ENCODE peak calls at places on chromosomes 2 and 18, in nine cellular contexts. J is adrenal gland, I is fibroblast of lung, S is lower lobe of right lung, Y is cardiac muscle cell, R is kidney, G is thoracic aorta, Q is stomach, A is K562. O is an unnamed sample.

GRCh38 chr2:2840681-2841300 is 509.7 kb upstream of the MYT1L start:
- DNase-seq in J (peak; percentile 21), G (no peak), R (no peak), S (no peak), A (no peak), Q (peak; percentile 11), I (no peak), Y (no peak), O (no peak)

GRCh38 chr2:96608459-96609455 is 29.4 kb downstream of the KANSL3 start:
- DNase-seq in Y (no peak), A (no peak), I (no peak), Q (no peak), S (no peak), G (no peak), R (no peak), J (no peak), O (no peak)

GRCh38 chr2:113894156-113894743 is 4.4 kb downstream of the ACTR3 start:
- DNase-seq in Y (no peak), Q (no peak), S (no peak), R (no peak), A (peak; percentile 20), J (no peak), I (peak; percentile 96), G (no peak), O (no peak)

GRCh38 chr2:19545507-19545906 is 187.1 kb upstream of the OSR1 start:
- DNase-seq in S (no peak), A (no peak), I (no peak), R (no peak), J (no peak), Y (no peak), Q (no peak), G (no peak), O (no peak)

GRCh38 chr18:63346471-63347183 is 20.4 kb downstream of the KDSR start:
- DNase-seq in Q (no peak), J (no peak), Y (no peak), I (no peak), S (no peak), R (no peak), A (no peak), G (no peak), O (no peak)

GRCh38 chr2:24050041-24050655 is 607 bp downstream of the FKBP1B start:
- DNase-seq in Q (peak; percentile 30), I (peak; percentile 19), R (peak; percentile 77), Y (peak; percentile 56), S (peak; percentile 55), A (no peak), J (peak; percentile 53), G (no peak), O (no peak)

GRCh38 chr2:41933585-41934322 is 114.1 kb upstream of the PKDCC start:
- DNase-seq in Y (no peak), A (no peak), G (no peak), I (peak; percentile 98), R (no peak), Q (no peak), J (peak; percentile 79), S (no peak), O (no peak)

GRCh38 chr18:48949051-48949605 is 1.6 kb downstream of the SMAD7 start:
- DNase-seq in G (no peak), I (no peak), A (no peak), Y (no peak), J (no peak), S (peak; percentile 73), Q (peak; percentile 69), R (peak; percentile 84), O (no peak)

GRCh38 chr18:46619559-46619958 is 37.5 kb downstream of the LOXHD1 start:
- DNase-seq in S (no peak), A (no peak), G (no peak), I (no peak), R (no peak), Q (no peak), J (no peak), Y (no peak), O (no peak)

GRCh38 chr18:46946656-46947282 is 29.4 kb downstream of the KATNAL2 start:
- DNase-seq in J (peak; percentile 95), S (peak; percentile 82), G (peak; percentile 30), Y (peak; percentile 94), Q (peak; percentile 84), R (peak; percentile 84), I (peak; percentile 83), A (peak; percentile 57), O (peak; percentile 86)

GRCh38 chr2:239389414-239390329 is 11.1 kb downstream of the HDAC4 start:
- DNase-seq in J (no peak), A (no peak), S (peak; percentile 32), Y (no peak), I (no peak), R (peak; percentile 46), Q (no peak), G (no peak), O (no peak)

GRCh38 chr2:68879296-68879695 is 8.1 kb upstream of the BMP10 start:
- DNase-seq in S (no peak), Q (no peak), Y (peak; percentile 29), A (no peak), G (no peak), J (no peak), I (no peak), R (no peak), O (no peak)

GRCh38 chr2:6231166-6231565 is 539.0 kb downstream of the SOX11 start:
- DNase-seq in A (no peak), Y (no peak), I (no peak), R (no peak), J (no peak), G (no peak), S (no peak), Q (no peak), O (no peak)

GRCh38 chr2:12828932-12829331 is 112.2 kb downstream of the TRIB2 start:
- DNase-seq in A (no peak), R (no peak), I (no peak), G (no peak), S (no peak), Q (no peak), Y (no peak), J (no peak), O (no peak)

GRCh38 chr2:96920801-96921560 is 51.1 kb upstream of the SEMA4C start:
- DNase-seq in R (no peak), J (no peak), G (no peak), I (no peak), A (no peak), Q (no peak), Y (no peak), S (no peak), O (no peak)

GRCh38 chr2:149125031-149125725 is 86.7 kb downstream of the LYPD6B start:
- DNase-seq in J (no peak), Y (no peak), G (no peak), S (peak; percentile 51), I (no peak), R (no peak), A (no peak), Q (peak; percentile 80), O (no peak)

GRCh38 chr2:149134335-149134923 is 95.9 kb downstream of the LYPD6B start:
- DNase-seq in I (no peak), Q (no peak), G (no peak), A (no peak), R (no peak), S (no peak), Y (peak; percentile 21), J (no peak), O (no peak)

GRCh38 chr2:149132303-149132702 is 93.8 kb downstream of the LYPD6B start:
- DNase-seq in A (no peak), G (no peak), I (peak; percentile 4), S (no peak), Q (no peak), R (no peak), Y (no peak), J (no peak), O (no peak)

DNA sequence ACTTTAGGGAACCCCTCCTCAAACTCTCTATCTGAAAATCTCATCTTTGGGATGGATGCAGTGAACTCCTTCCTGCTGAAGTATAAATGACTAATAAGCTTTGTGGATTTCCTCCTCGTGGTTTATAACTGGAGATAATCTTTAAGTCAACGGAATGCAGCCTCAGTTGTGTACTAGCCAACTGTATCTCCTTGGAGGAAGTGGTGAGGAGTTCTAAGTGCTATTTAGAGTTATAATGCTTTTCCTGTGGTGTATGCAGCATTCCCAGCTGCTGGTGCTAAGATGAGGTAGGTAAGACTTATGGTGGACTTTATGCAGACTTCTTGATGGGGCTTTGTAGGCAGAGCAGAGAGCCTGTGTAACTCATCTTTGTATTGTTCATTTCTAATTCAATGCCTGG is 90.9 kb downstream of the LYPD6B start:
- DNase-seq in Q (no peak), A (no peak), R (no peak), S (no peak), Y (no peak), J (no peak), I (no peak), G (no peak), O (no peak)
- H3K27ac ChIP-seq in Q (peak overlapping the region; percentile 50), A (no peak overlapping the region), R (no peak overlapping the region), S (no peak overlapping the region), Y (no peak overlapping the region), J (no peak overlapping the region), I (no peak overlapping the region), G (no peak overlapping the region), O (no peak overlapping the region)

DNA sequence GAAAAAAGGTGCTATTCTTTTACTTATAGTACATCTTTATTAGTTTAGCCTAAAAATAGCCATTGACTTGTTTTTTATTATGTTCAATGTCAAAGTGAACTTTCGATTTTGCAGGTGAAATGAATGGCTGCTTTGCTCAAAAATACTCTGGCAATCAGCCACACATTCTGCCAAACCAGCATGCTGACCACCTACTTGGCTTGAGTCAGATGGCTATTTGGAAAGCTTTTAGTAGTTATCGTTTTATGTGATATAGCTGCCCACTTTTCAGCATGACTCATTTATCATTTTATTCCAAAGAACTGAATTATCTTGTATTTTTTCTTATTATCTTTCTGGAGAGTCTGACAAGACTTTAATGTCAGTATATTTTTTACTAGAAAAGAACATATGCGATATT is 1615.8 kb upstream of the TMEFF2 start:
- DNase-seq in R (no peak), G (no peak), Q (no peak), A (no peak), J (no peak), Y (no peak), I (no peak), S (no peak), O (no peak)
- H3K4me3 ChIP-seq in R (no peak overlapping the region), G (no peak overlapping the region), Q (no peak overlapping the region), A (no peak overlapping the region), J (no peak overlapping the region), Y (no peak overlapping the region), I (no peak overlapping the region), S (no peak overlapping the region), O (no peak overlapping the region)

GRCh38 chr2:174605687-174606086 is 8.1 kb upstream of the WIPF1 start:
- DNase-seq in R (no peak), Y (no peak), J (no peak), A (no peak), G (no peak), S (no peak), I (peak; percentile 64), Q (no peak), O (no peak)
- TF ChIP-seq CTCF in R (peak; percentile 10), Y (peak; percentile 70), J (no peak), A (no peak), G (peak; percentile 57), S (peak; percentile 25), I (peak; percentile 47), Q (no peak), O (peak; percentile 42)

DNA sequence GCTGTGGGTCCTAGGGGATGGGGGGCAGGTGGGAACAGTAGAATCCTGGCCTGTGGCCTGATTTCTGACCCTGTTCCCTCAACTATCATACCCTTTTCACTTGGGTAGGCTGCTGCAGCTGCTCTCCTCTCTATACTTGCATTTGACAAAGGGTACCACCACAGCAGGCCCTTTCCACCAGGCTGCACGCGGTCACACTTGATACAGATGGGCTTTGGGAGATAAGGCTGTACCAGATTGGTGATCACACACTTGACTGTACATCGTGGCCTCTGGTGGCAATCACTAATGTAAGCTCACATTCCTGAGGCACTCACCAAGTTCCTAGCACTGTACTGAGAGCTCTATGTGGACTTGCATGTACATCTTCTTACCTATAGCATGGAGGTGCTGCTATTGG is 1.6 kb upstream of the RALB start:
- DNase-seq in G (no peak), Y (no peak), R (no peak), A (no peak), J (no peak), I (no peak), S (no peak), Q (no peak), O (no peak)
- H3K27ac ChIP-seq in G (no peak overlapping the region), Y (no peak overlapping the region), R (no peak overlapping the region), A (no peak overlapping the region), J (no peak overlapping the region), I (no peak overlapping the region), S (no peak overlapping the region), Q (no peak overlapping the region), O (no peak overlapping the region)